ENCODE peak calls at places on chromosomes 11 and 22, in ten cellular contexts. One of them, this sample, is unnamed.

GRCh38 chr22:41021039-41021654 is 70.0 kb downstream of the RBX1 start:
- DNase-seq in activated T-cell treated with anti-CD3 and anti-CD28 coated beads, Interleukin-2, amount 50 U/mL, for 24 hours: peak
- DNase-seq in stimulated activated naive B cell treated with anti-CD40 and anti-IgM and Interleukin-4, amounts not matched to agents 10 μg/mL and 1 μg/mL and 100 μg/mL, for 72 hours: no peak
- DNase-seq in C1 segment of cervical spinal cord: no peak
- DNase-seq in H9: peak
- DNase-seq in substantia nigra: no peak
- DNase-seq in posterior cingulate gyrus: no peak
- DNase-seq in activated gamma-delta T cell treated with Interleukin-2 at 50 U/mL for 16 hours: no peak
- DNase-seq in right lobe of liver: no peak
- DNase-seq in ACHN: no peak
- DNase-seq in this sample: no peak

GRCh38 chr22:26527574-26528465 is 15.5 kb upstream of the TFIP11 start:
- DNase-seq in posterior cingulate gyrus: no peak
- DNase-seq in activated T-cell treated with anti-CD3 and anti-CD28 coated beads, Interleukin-2, amount 50 U/mL, for 24 hours: no peak
- DNase-seq in C1 segment of cervical spinal cord: no peak
- DNase-seq in activated gamma-delta T cell treated with Interleukin-2 at 50 U/mL for 16 hours: no peak
- DNase-seq in right lobe of liver: no peak
- DNase-seq in ACHN: no peak
- DNase-seq in H9: no peak
- DNase-seq in substantia nigra: no peak
- DNase-seq in stimulated activated naive B cell treated with anti-CD40 and anti-IgM and Interleukin-4, amounts not matched to agents 10 μg/mL and 1 μg/mL and 100 μg/mL, for 72 hours: no peak
- DNase-seq in this sample: no peak

GRCh38 chr22:26826431-26826935 is 169.1 kb downstream of the MIAT start:
- DNase-seq in H9: no peak
- DNase-seq in right lobe of liver: no peak
- DNase-seq in ACHN: no peak
- DNase-seq in C1 segment of cervical spinal cord: no peak
- DNase-seq in stimulated activated naive B cell treated with anti-CD40 and anti-IgM and Interleukin-4, amounts not matched to agents 10 μg/mL and 1 μg/mL and 100 μg/mL, for 72 hours: no peak
- DNase-seq in substantia nigra: no peak
- DNase-seq in activated gamma-delta T cell treated with Interleukin-2 at 50 U/mL for 16 hours: no peak
- DNase-seq in posterior cingulate gyrus: no peak
- DNase-seq in activated T-cell treated with anti-CD3 and anti-CD28 coated beads, Interleukin-2, amount 50 U/mL, for 24 hours: no peak
- DNase-seq in this sample: peak

GRCh38 chr22:22692707-22693530 is 48.5 kb downstream of the GGTLC2 start:
- DNase-seq in H9: peak
- DNase-seq in substantia nigra: no peak
- DNase-seq in posterior cingulate gyrus: no peak
- DNase-seq in ACHN: peak
- DNase-seq in activated T-cell treated with anti-CD3 and anti-CD28 coated beads, Interleukin-2, amount 50 U/mL, for 24 hours: peak
- DNase-seq in C1 segment of cervical spinal cord: no peak
- DNase-seq in activated gamma-delta T cell treated with Interleukin-2 at 50 U/mL for 16 hours: peak
- DNase-seq in stimulated activated naive B cell treated with anti-CD40 and anti-IgM and Interleukin-4, amounts not matched to agents 10 μg/mL and 1 μg/mL and 100 μg/mL, for 72 hours: no peak
- DNase-seq in right lobe of liver: peak
- DNase-seq in this sample: peak

GRCh38 chr11:70473873-70474690 is 75.8 kb downstream of the CTTN start:
- DNase-seq in ACHN: no peak
- DNase-seq in posterior cingulate gyrus: no peak
- DNase-seq in activated T-cell treated with anti-CD3 and anti-CD28 coated beads, Interleukin-2, amount 50 U/mL, for 24 hours: no peak
- DNase-seq in activated gamma-delta T cell treated with Interleukin-2 at 50 U/mL for 16 hours: no peak
- DNase-seq in C1 segment of cervical spinal cord: no peak
- DNase-seq in substantia nigra: no peak
- DNase-seq in H9: no peak
- DNase-seq in stimulated activated naive B cell treated with anti-CD40 and anti-IgM and Interleukin-4, amounts not matched to agents 10 μg/mL and 1 μg/mL and 100 μg/mL, for 72 hours: no peak
- DNase-seq in right lobe of liver: no peak
- DNase-seq in this sample: no peak

GRCh38 chr22:34669001-34669400 is 397.0 kb upstream of the ISX start:
- DNase-seq in posterior cingulate gyrus: no peak
- DNase-seq in stimulated activated naive B cell treated with anti-CD40 and anti-IgM and Interleukin-4, amounts not matched to agents 10 μg/mL and 1 μg/mL and 100 μg/mL, for 72 hours: no peak
- DNase-seq in right lobe of liver: no peak
- DNase-seq in activated gamma-delta T cell treated with Interleukin-2 at 50 U/mL for 16 hours: no peak
- DNase-seq in substantia nigra: no peak
- DNase-seq in activated T-cell treated with anti-CD3 and anti-CD28 coated beads, Interleukin-2, amount 50 U/mL, for 24 hours: no peak
- DNase-seq in C1 segment of cervical spinal cord: no peak
- DNase-seq in H9: no peak
- DNase-seq in ACHN: peak
- DNase-seq in this sample: peak

GRCh38 chr22:48478529-48479265 is 1349.0 kb downstream of the BRD1 start:
- DNase-seq in stimulated activated naive B cell treated with anti-CD40 and anti-IgM and Interleukin-4, amounts not matched to agents 10 μg/mL and 1 μg/mL and 100 μg/mL, for 72 hours: no peak
- DNase-seq in activated gamma-delta T cell treated with Interleukin-2 at 50 U/mL for 16 hours: no peak
- DNase-seq in substantia nigra: peak
- DNase-seq in ACHN: no peak
- DNase-seq in right lobe of liver: no peak
- DNase-seq in activated T-cell treated with anti-CD3 and anti-CD28 coated beads, Interleukin-2, amount 50 U/mL, for 24 hours: no peak
- DNase-seq in posterior cingulate gyrus: no peak
- DNase-seq in H9: no peak
- DNase-seq in C1 segment of cervical spinal cord: peak
- DNase-seq in this sample: no peak

GRCh38 chr11:116202922-116203321 is 569.9 kb downstream of the BUD13 start:
- DNase-seq in activated gamma-delta T cell treated with Interleukin-2 at 50 U/mL for 16 hours: no peak
- DNase-seq in activated T-cell treated with anti-CD3 and anti-CD28 coated beads, Interleukin-2, amount 50 U/mL, for 24 hours: no peak
- DNase-seq in stimulated activated naive B cell treated with anti-CD40 and anti-IgM and Interleukin-4, amounts not matched to agents 10 μg/mL and 1 μg/mL and 100 μg/mL, for 72 hours: no peak
- DNase-seq in right lobe of liver: no peak
- DNase-seq in H9: no peak
- DNase-seq in ACHN: no peak
- DNase-seq in substantia nigra: no peak
- DNase-seq in C1 segment of cervical spinal cord: no peak
- DNase-seq in posterior cingulate gyrus: no peak
- DNase-seq in this sample: no peak

GRCh38 chr11:72747456-72747855 is 4.8 kb downstream of the ARAP1 start:
- DNase-seq in H9: no peak
- DNase-seq in activated T-cell treated with anti-CD3 and anti-CD28 coated beads, Interleukin-2, amount 50 U/mL, for 24 hours: no peak
- DNase-seq in activated gamma-delta T cell treated with Interleukin-2 at 50 U/mL for 16 hours: no peak
- DNase-seq in right lobe of liver: no peak
- DNase-seq in stimulated activated naive B cell treated with anti-CD40 and anti-IgM and Interleukin-4, amounts not matched to agents 10 μg/mL and 1 μg/mL and 100 μg/mL, for 72 hours: no peak
- DNase-seq in substantia nigra: no peak
- DNase-seq in ACHN: no peak
- DNase-seq in C1 segment of cervical spinal cord: no peak
- DNase-seq in posterior cingulate gyrus: no peak
- DNase-seq in this sample: no peak

GRCh38 chr11:128784059-128784804 is 82.9 kb downstream of the KCNJ1 start:
- DNase-seq in activated T-cell treated with anti-CD3 and anti-CD28 coated beads, Interleukin-2, amount 50 U/mL, for 24 hours: no peak
- DNase-seq in posterior cingulate gyrus: no peak
- DNase-seq in right lobe of liver: no peak
- DNase-seq in ACHN: no peak
- DNase-seq in substantia nigra: no peak
- DNase-seq in C1 segment of cervical spinal cord: no peak
- DNase-seq in stimulated activated naive B cell treated with anti-CD40 and anti-IgM and Interleukin-4, amounts not matched to agents 10 μg/mL and 1 μg/mL and 100 μg/mL, for 72 hours: no peak
- DNase-seq in H9: peak
- DNase-seq in activated gamma-delta T cell treated with Interleukin-2 at 50 U/mL for 16 hours: no peak
- DNase-seq in this sample: no peak

GRCh38 chr11:96506953-96507354 is 117.1 kb downstream of the JRKL start:
- DNase-seq in posterior cingulate gyrus: no peak
- DNase-seq in stimulated activated naive B cell treated with anti-CD40 and anti-IgM and Interleukin-4, amounts not matched to agents 10 μg/mL and 1 μg/mL and 100 μg/mL, for 72 hours: no peak
- DNase-seq in H9: no peak
- DNase-seq in right lobe of liver: no peak
- DNase-seq in ACHN: no peak
- DNase-seq in substantia nigra: no peak
- DNase-seq in activated gamma-delta T cell treated with Interleukin-2 at 50 U/mL for 16 hours: no peak
- DNase-seq in activated T-cell treated with anti-CD3 and anti-CD28 coated beads, Interleukin-2, amount 50 U/mL, for 24 hours: no peak
- DNase-seq in C1 segment of cervical spinal cord: no peak
- DNase-seq in this sample: no peak

GRCh38 chr22:49186756-49187155 is 640.9 kb downstream of the BRD1 start:
- DNase-seq in H9: no peak
- DNase-seq in posterior cingulate gyrus: no peak
- DNase-seq in substantia nigra: no peak
- DNase-seq in activated T-cell treated with anti-CD3 and anti-CD28 coated beads, Interleukin-2, amount 50 U/mL, for 24 hours: no peak
- DNase-seq in stimulated activated naive B cell treated with anti-CD40 and anti-IgM and Interleukin-4, amounts not matched to agents 10 μg/mL and 1 μg/mL and 100 μg/mL, for 72 hours: no peak
- DNase-seq in C1 segment of cervical spinal cord: no peak
- DNase-seq in right lobe of liver: no peak
- DNase-seq in ACHN: no peak
- DNase-seq in activated gamma-delta T cell treated with Interleukin-2 at 50 U/mL for 16 hours: no peak
- DNase-seq in this sample: no peak

GRCh38 chr22:44369241-44369652 is 56.5 kb upstream of the SHISAL1 start:
- DNase-seq in H9: peak
- DNase-seq in activated gamma-delta T cell treated with Interleukin-2 at 50 U/mL for 16 hours: no peak
- DNase-seq in stimulated activated naive B cell treated with anti-CD40 and anti-IgM and Interleukin-4, amounts not matched to agents 10 μg/mL and 1 μg/mL and 100 μg/mL, for 72 hours: no peak
- DNase-seq in C1 segment of cervical spinal cord: no peak
- DNase-seq in activated T-cell treated with anti-CD3 and anti-CD28 coated beads, Interleukin-2, amount 50 U/mL, for 24 hours: no peak
- DNase-seq in ACHN: no peak
- DNase-seq in substantia nigra: no peak
- DNase-seq in right lobe of liver: peak
- DNase-seq in posterior cingulate gyrus: no peak
- DNase-seq in this sample: no peak

GRCh38 chr11:44936951-44937543 is 13.6 kb downstream of the TP53I11 start:
- DNase-seq in stimulated activated naive B cell treated with anti-CD40 and anti-IgM and Interleukin-4, amounts not matched to agents 10 μg/mL and 1 μg/mL and 100 μg/mL, for 72 hours: no peak
- DNase-seq in substantia nigra: no peak
- DNase-seq in right lobe of liver: no peak
- DNase-seq in activated T-cell treated with anti-CD3 and anti-CD28 coated beads, Interleukin-2, amount 50 U/mL, for 24 hours: no peak
- DNase-seq in H9: no peak
- DNase-seq in posterior cingulate gyrus: no peak
- DNase-seq in activated gamma-delta T cell treated with Interleukin-2 at 50 U/mL for 16 hours: no peak
- DNase-seq in C1 segment of cervical spinal cord: no peak
- DNase-seq in ACHN: no peak
- DNase-seq in this sample: no peak

GRCh38 chr11:205221-206001 is 1.8 kb downstream of the BET1L start:
- DNase-seq in stimulated activated naive B cell treated with anti-CD40 and anti-IgM and Interleukin-4, amounts not matched to agents 10 μg/mL and 1 μg/mL and 100 μg/mL, for 72 hours: no peak
- DNase-seq in C1 segment of cervical spinal cord: no peak
- DNase-seq in right lobe of liver: peak
- DNase-seq in ACHN: no peak
- DNase-seq in activated gamma-delta T cell treated with Interleukin-2 at 50 U/mL for 16 hours: no peak
- DNase-seq in activated T-cell treated with anti-CD3 and anti-CD28 coated beads, Interleukin-2, amount 50 U/mL, for 24 hours: no peak
- DNase-seq in H9: no peak
- DNase-seq in substantia nigra: no peak
- DNase-seq in posterior cingulate gyrus: no peak
- DNase-seq in this sample: peak